ENCODE peak calls at places on chromosome 4, in seven cellular contexts. H is left lung, N is tibial nerve, M is kidney, K is fibroblast of mammary gland, Z is HFF-Myc, R is Panc1. F is an unnamed sample.

GRCh38 chr4:140298001-140298400 is 75.4 kb upstream of the SCOC start:
- DNase-seq in R (no peak), N (no peak), H (no peak), K (no peak), Z (no peak), M (no peak), F (no peak)

GRCh38 chr4:84470204-84470785 is 28.8 kb downstream of the NKX6-1 start:
- DNase-seq in H (no peak), N (no peak), Z (no peak), K (peak), R (no peak), M (no peak), F (no peak)

GRCh38 chr4:133151301-133151680 is 2.2 kb downstream of the PCDH10 start:
- DNase-seq in K (no peak), M (peak), R (no peak), Z (no peak), H (no peak), N (no peak), F (no peak)

GRCh38 chr4:13762126-13762525 is 134.6 kb upstream of the BOD1L1 start:
- DNase-seq in R (no peak), Z (no peak), H (no peak), K (peak), M (no peak), N (no peak), F (no peak)

GRCh38 chr4:76434901-76435688 is at the start of gene SHROOM3:
- DNase-seq in H (peak), M (no peak), N (no peak), Z (no peak), K (no peak), R (no peak), F (peak)

GRCh38 chr4:186724048-186724860 is 598 bp upstream of the FAT1 start:
- DNase-seq in M (peak), H (peak), N (no peak), K (peak), Z (no peak), R (no peak), F (peak)

GRCh38 chr4:7872264-7872771 is 67.3 kb downstream of the AFAP1 start:
- DNase-seq in K (peak), H (no peak), M (no peak), R (no peak), Z (peak), N (peak), F (peak)

GRCh38 chr4:66330125-66330524 is 659.8 kb upstream of the EPHA5 start:
- DNase-seq in H (no peak), N (no peak), Z (no peak), M (no peak), K (peak), R (no peak), F (peak)

GRCh38 chr4:72319596-72319995 is 249.4 kb downstream of the ADAMTS3 start:
- DNase-seq in N (no peak), H (no peak), R (no peak), K (peak), Z (no peak), M (no peak), F (peak)

GRCh38 chr4:186719925-186720694 is 3.5 kb downstream of the FAT1 start:
- DNase-seq in R (no peak), K (peak), M (no peak), Z (no peak), N (no peak), H (no peak), F (peak)

GRCh38 chr4:159105063-159105414 is 2.2 kb downstream of the RAPGEF2 start:
- DNase-seq in R (no peak), M (no peak), N (no peak), H (no peak), K (peak), Z (no peak), F (peak)

GRCh38 chr4:170091069-170091696 is 1.4 kb upstream of the AADAT start:
- DNase-seq in K (no peak), M (peak), Z (no peak), H (no peak), N (no peak), R (no peak), F (no peak)

GRCh38 chr4:26150948-26151347 is 169.9 kb upstream of the RBPJ start:
- DNase-seq in R (no peak), H (no peak), K (peak), M (no peak), Z (no peak), N (peak), F (peak)

GRCh38 chr4:158964728-158965124 is 138.2 kb upstream of the RAPGEF2 start:
- DNase-seq in Z (no peak), M (no peak), N (no peak), K (no peak), H (no peak), R (no peak), F (no peak)

GRCh38 chr4:9979101-9979815 is 42.0 kb downstream of the SLC2A9 start:
- DNase-seq in R (no peak), M (no peak), K (no peak), Z (no peak), N (no peak), H (no peak), F (no peak)

GRCh38 chr4:172596206-172596605 is 572.4 kb upstream of the GALNT7 start:
- DNase-seq in H (no peak), K (no peak), M (no peak), N (no peak), R (no peak), Z (no peak), F (no peak)

GRCh38 chr4:121061861-121062260 is 10.5 kb downstream of the NDNF start:
- DNase-seq in H (no peak), M (no peak), K (no peak), Z (no peak), R (no peak), N (no peak), F (no peak)

GRCh38 chr4:1200425-1201035 is 28.1 kb upstream of the SPON2 start:
- DNase-seq in N (no peak), K (peak), R (no peak), Z (peak), H (peak), M (no peak), F (peak)

GRCh38 chr4:665751-666435 is 8.2 kb downstream of the ATP5ME start:
- DNase-seq in N (no peak), H (no peak), R (no peak), K (no peak), M (peak), Z (no peak), F (no peak)

GRCh38 chr4:41346306-41347061 is 89.8 kb downstream of the UCHL1 start:
- DNase-seq in K (no peak), Z (no peak), H (no peak), R (no peak), M (no peak), N (no peak), F (no peak)

GRCh38 chr4:91280551-91281290 is 1023.0 kb upstream of the GRID2 start:
- DNase-seq in M (no peak), H (no peak), Z (no peak), R (no peak), K (no peak), N (no peak), F (no peak)

GRCh38 chr4:135185256-135185655 is 983.7 kb upstream of the PABPC4L start:
- DNase-seq in Z (no peak), N (no peak), K (no peak), R (no peak), H (no peak), M (no peak), F (no peak)

GRCh38 chr4:178752954-178753525 is 1310.8 kb upstream of the AGA start:
- DNase-seq in M (no peak), R (no peak), N (no peak), Z (no peak), H (no peak), K (no peak), F (no peak)

GRCh38 chr4:184174571-184175488 is 42.8 kb downstream of the ENPP6 start:
- DNase-seq in Z (no peak), M (no peak), R (no peak), K (no peak), H (no peak), N (no peak), F (no peak)
- TF ChIP-seq CTCF in Z (no peak), M (no peak), R (no peak), K (no peak), H (no peak), N (no peak), F (no peak)

GRCh38 chr4:55398461-55398860 is 2.7 kb downstream of the TMEM165 start:
- DNase-seq in H (no peak), Z (no peak), K (peak), N (no peak), M (no peak), R (no peak), F (peak)

GRCh38 chr4:55397024-55397520 is 1.3 kb downstream of the TMEM165 start:
- DNase-seq in R (no peak), Z (no peak), N (no peak), H (no peak), M (no peak), K (peak), F (no peak)

GRCh38 chr4:55399581-55399980 is 3.8 kb downstream of the TMEM165 start:
- DNase-seq in K (no peak), N (no peak), Z (no peak), H (no peak), M (no peak), R (no peak), F (no peak)

GRCh38 chr4:55397521-55398321 is 2.0 kb downstream of the TMEM165 start:
- DNase-seq in Z (no peak), K (peak), R (no peak), M (no peak), N (no peak), H (no peak), F (peak)

DNA sequence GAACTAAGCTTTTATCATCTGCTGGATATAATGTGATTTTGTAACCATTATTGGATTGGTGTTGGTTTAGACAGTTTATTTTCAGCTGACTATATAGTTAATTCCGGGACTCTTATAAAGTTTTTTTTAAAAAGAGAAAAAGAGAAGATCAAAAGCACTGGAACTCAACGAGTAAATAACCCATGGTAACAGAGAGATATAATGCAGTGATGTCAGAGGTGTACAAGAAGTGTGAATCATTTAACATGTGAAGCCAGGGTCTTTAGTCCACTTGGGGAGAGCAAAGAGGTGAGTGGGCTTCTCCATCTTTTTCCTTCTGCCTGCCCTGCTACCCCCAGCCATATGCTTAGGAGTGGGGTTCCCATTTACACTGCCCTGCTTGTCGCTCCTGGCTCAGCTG is 3.2 kb downstream of the TMEM165 start:
- DNase-seq in H (no peak), K (peak), N (no peak), R (no peak), M (no peak), Z (no peak), F (peak)
- H3K4me3 ChIP-seq in H (peak), K (peak), N (no peak), R (peak), M (peak), Z (peak), F (peak)

GRCh38 chr4:54497947-54498346 is 159.8 kb upstream of the KIT start:
- DNase-seq in N (no peak), K (no peak), R (no peak), H (no peak), Z (no peak), M (no peak), F (no peak)

GRCh38 chr4:54493862-54494261 is 163.9 kb upstream of the KIT start:
- DNase-seq in N (no peak), R (no peak), H (no peak), K (no peak), M (no peak), Z (no peak), F (no peak)

GRCh38 chr4:54496412-54496811 is 161.3 kb upstream of the KIT start:
- DNase-seq in Z (no peak), H (no peak), K (no peak), R (no peak), M (no peak), N (no peak), F (no peak)

GRCh38 chr4:54495641-54496040 is 162.1 kb upstream of the KIT start:
- DNase-seq in K (no peak), H (no peak), N (no peak), R (no peak), M (no peak), Z (no peak), F (no peak)

GRCh38 chr4:54495091-54495490 is 162.7 kb upstream of the KIT start:
- DNase-seq in R (no peak), M (no peak), N (no peak), K (no peak), Z (no peak), H (no peak), F (no peak)
- TF ChIP-seq CTCF in R (no peak), M (no peak), N (no peak), K (no peak), Z (no peak), H (no peak), F (no peak)

DNA sequence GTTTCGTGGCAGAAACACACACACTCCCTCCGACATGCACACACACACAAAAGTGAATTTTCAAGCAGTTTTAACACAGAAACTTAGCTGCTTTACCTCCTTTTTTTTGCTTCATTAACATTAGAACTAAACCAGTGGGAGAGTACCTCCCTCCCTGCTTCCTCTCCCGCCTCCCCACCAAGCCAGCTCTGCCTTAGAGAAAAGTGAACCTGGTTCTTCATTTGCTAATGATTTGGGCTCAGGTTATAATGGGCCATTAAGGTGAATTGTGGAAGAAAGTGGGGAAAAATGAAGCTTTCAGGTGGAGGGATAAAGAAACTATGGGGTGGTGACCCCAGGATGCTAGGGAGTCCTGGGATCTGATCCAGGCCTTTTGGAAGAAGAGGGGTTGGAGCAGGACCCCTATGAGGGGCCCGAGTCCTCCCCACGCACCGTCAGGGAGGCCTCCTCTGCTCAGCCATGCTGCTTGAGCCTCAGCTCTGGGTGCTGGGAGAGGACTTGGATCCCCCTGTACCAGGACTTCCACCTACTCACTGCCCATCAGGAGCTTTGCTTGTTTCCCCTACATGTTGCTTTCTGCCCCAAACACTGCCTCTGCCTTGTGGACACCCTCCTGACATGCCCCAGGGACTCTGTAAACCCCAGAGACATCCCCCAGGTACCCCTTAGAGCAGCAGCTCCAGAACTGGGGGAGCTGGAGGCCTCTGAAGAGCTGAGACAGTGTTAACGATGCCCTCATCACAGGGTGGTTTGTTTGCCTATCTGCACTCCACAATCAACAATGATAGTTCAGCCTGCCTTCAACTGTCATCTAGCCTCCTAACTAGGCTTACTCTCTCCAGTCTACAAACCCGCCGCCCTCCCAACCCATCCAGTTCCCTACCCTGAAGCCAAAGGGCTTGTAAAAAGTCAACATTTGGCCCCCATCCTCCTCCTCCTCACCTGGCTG is 6.5 kb upstream of the JADE1 start:
- DNase-seq in R (no peak), M (no peak), H (no peak), K (no peak), N (no peak), Z (no peak), F (no peak)
- H3K4me3 ChIP-seq in R (no peak), M (no peak), H (no peak), K (no peak), N (no peak), Z (no peak), F (no peak)

DNA sequence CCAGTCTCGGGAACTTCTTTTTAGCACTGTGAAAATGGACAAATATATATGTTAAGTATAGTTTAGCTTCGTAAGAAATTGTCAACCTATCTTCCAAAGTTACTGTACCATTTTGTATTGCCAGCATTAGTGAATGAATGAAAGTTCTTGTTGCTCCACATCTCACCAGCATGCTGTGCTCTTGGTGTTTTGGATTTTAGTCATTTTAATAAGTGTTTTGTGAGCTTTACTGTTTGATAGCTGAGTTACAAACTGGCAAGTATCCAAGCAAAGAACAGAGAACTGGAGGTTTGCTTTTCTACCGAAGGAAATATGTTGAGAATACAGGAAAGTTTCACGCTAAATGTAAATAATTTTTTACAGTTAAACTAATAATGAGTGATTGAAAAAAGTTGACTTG is 33.0 kb downstream of the SNCA start:
- DNase-seq in N (no peak), K (no peak), M (no peak), Z (no peak), H (no peak), R (no peak), F (no peak)
- TF ChIP-seq CTCF in N (no peak), K (no peak), M (no peak), Z (no peak), H (no peak), R (no peak), F (no peak)